ENCODE peak calls at places on chromosome X, in seven cellular contexts. Y is brain microvascular endothelial cell, B is H1, H is colonic mucosa, N is aorta, L is stomach, I is adipocyte. O is an unnamed sample. For H3K36me3 and H3K27me3, the result is how much of the 10 kb centered on the place peaks cover.

GRCh38 chrX:83145910-83146309 is 362.2 kb upstream of the POU3F4 start:
- DNase-seq in L (no peak), B (no peak), Y (no peak), I (no peak), H (no peak), N (no peak), O (no peak)

GRCh38 chrX:78375894-78376293 is 48.5 kb upstream of the CYSLTR1 start:
- DNase-seq in L (no peak), B (no peak), Y (no peak), I (no peak), H (no peak), N (no peak), O (peak)

GRCh38 chrX:107576841-107577240 is 51.5 kb upstream of the PRPS1 start:
- DNase-seq in N (no peak), L (no peak), I (no peak), Y (no peak), H (no peak), B (no peak), O (no peak)

GRCh38 chrX:50952406-50952805 is 41.9 kb downstream of the BMP15 start:
- DNase-seq in I (no peak), B (no peak), Y (no peak), N (no peak), H (no peak), L (no peak), O (no peak)

GRCh38 chrX:29172880-29173279 is 585.6 kb downstream of the IL1RAPL1 start:
- DNase-seq in L (no peak), N (no peak), H (no peak), Y (peak), I (no peak), B (no peak), O (no peak)

GRCh38 chrX:7972586-7972985 is 45.4 kb upstream of the PNPLA4 start:
- DNase-seq in N (no peak), H (no peak), Y (no peak), I (no peak), B (no peak), L (no peak), O (no peak)

GRCh38 chrX:8639949-8640348 is 92.0 kb downstream of the ANOS1 start:
- DNase-seq in Y (no peak), I (no peak), B (no peak), N (no peak), H (no peak), L (no peak), O (no peak)

GRCh38 chrX:150127216-150127615 is 188.9 kb upstream of the EOLA2 start:
- DNase-seq in Y (no peak), L (no peak), N (no peak), I (no peak), H (no peak), B (no peak), O (no peak)

GRCh38 chrX:11472879-11473278 is 179.7 kb downstream of the AMELX start:
- DNase-seq in L (no peak), Y (no peak), N (no peak), I (no peak), B (no peak), H (no peak), O (no peak)

GRCh38 chrX:1391370-1391706 is 575 bp downstream of the SLC25A6 start:
- DNase-seq in L (no peak), H (peak), I (no peak), B (peak), Y (no peak), N (no peak), O (no peak)

GRCh38 chrX:126509917-126510316 is 42.7 kb downstream of the DCAF12L1 start:
- DNase-seq in I (no peak), B (no peak), L (no peak), N (no peak), H (no peak), Y (no peak), O (no peak)

GRCh38 chrX:48497871-48498270 is 10.9 kb upstream of the PORCN start:
- DNase-seq in Y (no peak), I (no peak), N (no peak), L (no peak), H (no peak), B (no peak), O (no peak)

GRCh38 chrX:87525771-87526229 is 8.2 kb downstream of the KLHL4 start:
- DNase-seq in H (no peak), L (no peak), N (no peak), Y (peak), B (no peak), I (no peak), O (no peak)

GRCh38 chrX:109635151-109635550 is 10.2 kb upstream of the KCNE5 start:
- DNase-seq in L (no peak), N (no peak), B (no peak), I (peak), Y (peak), H (no peak), O (peak)

GRCh38 chrX:127782904-127783303 is 269.3 kb downstream of the ACTRT1 start:
- DNase-seq in Y (no peak), B (no peak), H (no peak), L (no peak), I (no peak), N (no peak), O (no peak)

GRCh38 chrX:152876931-152877840 is 20.7 kb upstream of the ZNF185 start:
- DNase-seq in N (no peak), B (no peak), H (no peak), L (no peak), I (no peak), Y (no peak), O (no peak)

GRCh38 chrX:12548746-12549145 is 242.5 kb upstream of the PRPS2 start:
- DNase-seq in H (no peak), Y (no peak), N (no peak), L (no peak), B (no peak), I (peak), O (no peak)

GRCh38 chrX:82134378-82134777 is 932.5 kb downstream of the SH3BGRL start:
- DNase-seq in L (no peak), B (no peak), N (no peak), I (no peak), Y (no peak), H (no peak), O (peak)

GRCh38 chrX:72349190-72349589 is 43.5 kb upstream of the CITED1 start:
- DNase-seq in I (no peak), B (no peak), L (no peak), Y (no peak), N (no peak), H (no peak), O (no peak)

GRCh38 chrX:106894392-106894909 is 8.7 kb downstream of the RIPPLY1 start:
- DNase-seq in B (peak), I (peak), Y (peak), L (peak), N (peak), H (peak), O (peak)

GRCh38 chrX:37834937-37835336 is 12.4 kb downstream of the DYNLT3 start:
- DNase-seq in I (no peak), B (no peak), L (no peak), H (no peak), N (no peak), Y (no peak), O (no peak)

GRCh38 chrX:154354013-154354412 is 20.4 kb downstream of the FLNA start:
- DNase-seq in I (no peak), Y (no peak), H (no peak), B (no peak), L (no peak), N (no peak), O (no peak)
- H3K36me3 ChIP-seq in I (half or more), Y (half or more), H (under half), B (half or more), L (half or more), N (under half), O (under half)

DNA sequence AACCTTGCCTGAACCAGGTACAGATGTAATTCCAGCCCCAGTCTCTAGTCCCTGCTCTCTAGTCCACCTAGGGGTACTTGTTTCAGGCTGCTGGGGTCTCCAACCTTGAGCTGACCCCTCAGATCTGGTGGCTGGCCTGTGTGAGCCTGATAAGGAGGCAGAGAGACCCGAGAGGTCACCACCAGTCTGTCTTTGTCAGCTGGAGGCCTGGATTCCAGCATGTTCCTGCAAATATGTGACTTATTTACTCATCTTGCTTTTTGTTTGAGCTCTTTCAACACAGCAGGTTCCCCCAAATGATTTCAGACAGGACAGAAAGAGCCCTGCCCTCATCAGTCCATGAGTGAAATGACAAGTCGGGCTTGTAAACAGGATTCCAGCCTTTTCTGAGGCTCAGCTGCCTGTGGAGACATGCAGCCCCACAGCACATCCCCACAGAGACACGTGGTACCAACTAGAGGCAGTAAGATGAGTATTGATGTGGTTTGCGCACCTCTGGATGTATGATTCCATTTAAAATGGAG is 37.5 kb upstream of the STK26 start:
- DNase-seq in I (no peak), N (no peak), B (no peak), Y (no peak), H (no peak), L (no peak), O (no peak)
- H3K27me3 ChIP-seq in I (under half), N (under half), B (under half), Y (under half), H (under half), L (under half), O (under half)

GRCh38 chrX:13754765-13755164 is 20.2 kb downstream of the OFD1 start:
- DNase-seq in Y (no peak), H (no peak), B (no peak), N (no peak), I (no peak), L (no peak), O (no peak)
- H3K36me3 ChIP-seq in Y (under half), H (under half), B (under half), N (under half), I (half or more), L (half or more), O (under half)

DNA sequence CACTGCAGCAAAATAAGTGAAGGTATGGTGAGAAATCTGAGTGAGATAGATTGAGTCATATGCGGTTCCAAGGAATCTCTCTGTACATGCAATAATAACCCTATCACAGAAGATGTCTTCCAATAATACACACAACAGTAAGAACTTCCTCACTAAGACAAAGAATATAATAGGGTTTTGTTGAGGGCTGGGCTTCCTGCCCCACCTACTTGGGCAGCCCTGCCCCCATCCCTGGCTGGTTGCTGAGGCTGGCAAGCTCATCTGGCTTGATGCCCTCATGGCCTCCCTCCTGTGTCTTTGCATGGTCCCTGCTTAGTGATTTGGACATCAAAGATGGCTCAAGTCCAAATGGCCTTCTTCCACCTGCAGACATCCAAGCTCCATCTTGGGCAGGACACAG is 2.7 kb downstream of the GEMIN8 start:
- DNase-seq in L (no peak), B (no peak), H (no peak), I (no peak), N (peak), Y (no peak), O (no peak)
- H3K27me3 ChIP-seq in L (under half), B (under half), H (under half), I (under half), N (under half), Y (under half), O (under half)

DNA sequence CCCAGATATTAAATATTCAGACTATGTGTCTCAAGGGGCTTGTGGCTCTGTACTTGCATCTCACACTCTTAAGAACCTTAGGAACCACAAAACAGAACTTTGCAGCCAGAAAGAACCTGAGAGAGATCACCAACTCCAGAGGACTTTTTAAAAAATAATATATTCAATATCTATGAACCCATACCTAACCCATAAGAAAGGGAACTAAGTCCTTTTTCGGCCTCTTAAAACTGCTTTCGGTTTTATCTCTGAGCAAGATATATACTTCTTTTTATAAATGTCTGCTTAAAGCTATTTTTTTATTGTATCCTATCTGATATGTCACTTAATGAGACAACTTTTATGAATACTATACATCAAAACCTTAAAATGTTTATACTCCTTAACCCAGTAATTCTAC is 10.9 kb downstream of the SMARCA1 start:
- DNase-seq in I (no peak), H (no peak), Y (no peak), N (no peak), L (no peak), B (no peak), O (no peak)
- H3K36me3 ChIP-seq in I (under half), H (under half), Y (under half), N (under half), L (under half), B (under half), O (under half)

DNA sequence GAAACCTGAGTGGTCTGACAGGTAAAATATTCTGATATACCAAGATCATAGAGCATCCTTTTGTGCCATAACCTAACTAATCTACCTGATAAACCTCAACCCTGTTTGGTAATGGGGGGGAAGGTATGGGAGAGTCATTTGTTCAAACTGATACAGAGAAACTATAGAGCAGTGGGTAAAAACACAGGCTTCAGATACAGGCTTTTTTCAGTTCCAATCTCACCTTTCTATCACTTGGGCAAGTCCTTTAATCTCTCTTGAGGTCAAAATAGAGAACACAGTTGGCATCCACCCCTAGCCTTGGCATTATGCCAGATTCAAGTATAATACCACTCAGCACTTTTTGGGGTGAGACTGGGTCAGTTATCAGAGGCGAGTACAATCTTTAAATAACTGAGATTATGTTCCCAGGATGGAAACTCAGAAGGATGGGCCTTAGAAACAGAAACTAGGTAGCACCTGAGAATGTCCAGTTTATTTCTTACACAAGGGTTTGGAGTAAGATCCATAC is 880 bp upstream of the ETDC start:
- DNase-seq in Y (no peak), H (no peak), N (no peak), B (no peak), I (no peak), L (no peak), O (no peak)
- H3K27me3 ChIP-seq in Y (under half), H (under half), N (under half), B (under half), I (under half), L (under half), O (under half)

GRCh38 chrX:2921193-2921592 is 7.9 kb downstream of the ARSD start:
- DNase-seq in N (no peak), L (no peak), I (no peak), B (no peak), H (no peak), Y (no peak), O (no peak)
- H3K36me3 ChIP-seq in N (under half), L (half or more), I (under half), B (under half), H (under half), Y (under half), O (under half)

DNA sequence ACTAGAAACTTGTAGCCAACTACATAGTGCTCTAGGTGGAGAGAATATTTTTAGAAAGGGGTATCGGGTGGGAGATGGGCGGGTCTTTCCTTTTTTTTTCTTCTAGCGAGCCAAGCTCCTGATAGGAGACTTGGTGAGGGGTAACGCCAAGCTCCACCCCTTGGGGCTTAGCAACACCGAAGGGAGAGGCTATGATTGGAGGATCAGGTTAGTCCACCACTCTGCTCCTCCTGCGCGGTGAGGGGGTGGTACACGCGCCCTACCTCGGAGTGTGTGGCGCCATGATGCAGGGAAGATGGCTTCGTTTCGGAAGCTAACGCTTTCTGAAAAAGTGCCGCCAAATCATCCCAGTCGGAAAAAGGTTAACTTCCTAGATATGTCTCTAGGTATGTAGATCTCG is at the start of gene LUZP4:
- DNase-seq in B (no peak), H (no peak), N (no peak), L (no peak), I (no peak), Y (no peak), O (no peak)
- H3K27me3 ChIP-seq in B (under half), H (under half), N (under half), L (under half), I (under half), Y (under half), O (under half)

DNA sequence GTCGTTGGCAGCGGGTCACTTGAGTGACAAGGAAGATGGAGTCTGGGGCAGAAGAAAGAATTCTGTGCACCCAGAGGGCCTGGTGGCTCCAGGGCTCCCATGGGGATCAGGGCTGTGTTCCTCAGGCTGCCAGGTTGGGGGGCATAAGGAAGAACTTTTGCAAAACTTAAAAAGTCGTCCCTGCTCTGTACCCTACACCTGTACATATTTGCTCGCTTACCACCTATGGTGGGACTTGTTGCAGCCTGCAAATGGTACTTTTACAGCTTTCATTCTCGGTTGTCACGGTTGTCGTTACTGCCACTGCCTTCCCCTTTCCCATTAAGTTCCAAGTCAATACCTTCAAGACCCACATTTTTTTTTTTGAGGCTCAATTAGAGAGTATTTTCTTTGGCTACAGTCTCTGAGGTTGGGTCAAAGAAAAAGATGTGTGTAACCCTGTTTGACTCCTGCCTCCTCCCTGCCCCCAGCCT is 9.1 kb downstream of the ARX start:
- DNase-seq in Y (no peak), I (no peak), B (no peak), H (no peak), N (no peak), L (no peak), O (no peak)
- H3K36me3 ChIP-seq in Y (under half), I (under half), B (under half), H (under half), N (under half), L (under half), O (under half)

O was measured in small intestine.